ENCODE peak calls at places on chromosomes 6 and 20, in five cellular contexts. Z is H1, J is mesenchymal stem cell, M is H9, C is neuronal stem cell. U is an unnamed sample.

GRCh38 chr20:37263686-37264085 is 2.1 kb upstream of the GHRH start:
- DNase-seq in M (no peak), Z (no peak), C (no peak), J (no peak), U (peak)

GRCh38 chr6:7468382-7469081 is 72.9 kb upstream of the DSP start:
- DNase-seq in Z (no peak), C (no peak), J (peak), M (no peak), U (peak)

GRCh38 chr20:32965115-32965514 is 39.1 kb downstream of the SUN5 start:
- DNase-seq in C (no peak), M (no peak), J (no peak), Z (no peak), U (no peak)

GRCh38 chr6:53614676-53615075 is 50.9 kb downstream of the KLHL31 start:
- DNase-seq in Z (no peak), C (no peak), M (no peak), J (no peak), U (no peak)

GRCh38 chr20:33415948-33416347 is 14.6 kb upstream of the CDK5RAP1 start:
- DNase-seq in M (peak), C (peak), Z (peak), J (peak), U (no peak)

GRCh38 chr6:119720160-119720559 is 370.6 kb upstream of the MAN1A1 start:
- DNase-seq in C (no peak), M (no peak), J (peak), Z (no peak), U (no peak)

GRCh38 chr6:52573295-52573694 is 3.6 kb downstream of the TRAM2 start:
- DNase-seq in J (peak), C (peak), Z (no peak), M (no peak), U (no peak)

GRCh38 chr6:46491201-46491788 is at the start of gene RCAN2:
- DNase-seq in J (peak), M (peak), C (peak), Z (peak), U (peak)

GRCh38 chr6:88599561-88599960 is 363.9 kb downstream of the RNGTT start:
- DNase-seq in J (no peak), M (peak), Z (no peak), C (no peak), U (peak)

GRCh38 chr6:104788400-104788799 is 71.3 kb downstream of the HACE1 start:
- DNase-seq in C (no peak), M (no peak), Z (no peak), J (peak), U (peak)

GRCh38 chr20:18164356-18164755 is 26.7 kb downstream of the KAT14 start:
- DNase-seq in C (no peak), J (no peak), Z (no peak), M (no peak), U (peak)

GRCh38 chr20:40551125-40551530 is 137.9 kb downstream of the MAFB start:
- DNase-seq in Z (no peak), C (no peak), J (no peak), M (no peak), U (no peak)

GRCh38 chr20:9220874-9221547 is 152.1 kb downstream of the PLCB4 start:
- DNase-seq in J (peak), Z (no peak), C (no peak), M (no peak), U (no peak)

GRCh38 chr6:167827062-167827587 is 414 bp downstream of the AFDN start:
- DNase-seq in C (no peak), Z (peak), J (no peak), M (peak), U (peak)

GRCh38 chr6:87088076-87088475 is 6.8 kb downstream of the CGA start:
- DNase-seq in J (no peak), C (no peak), Z (no peak), M (no peak), U (no peak)

GRCh38 chr6:109389650-109390274 is 7.5 kb upstream of the CD164 start:
- DNase-seq in C (no peak), J (no peak), M (no peak), Z (no peak), U (no peak)

GRCh38 chr20:58053391-58054055 is 174.9 kb downstream of the ANKRD60 start:
- DNase-seq in C (no peak), Z (peak), J (no peak), M (no peak), U (no peak)

GRCh38 chr20:10558635-10559187 is 115.1 kb downstream of the JAG1 start:
- DNase-seq in Z (no peak), C (no peak), M (no peak), J (peak), U (no peak)

GRCh38 chr6:21022343-21023107 is 488.3 kb downstream of the CDKAL1 start:
- DNase-seq in M (peak), C (peak), J (peak), Z (no peak), U (peak)

GRCh38 chr6:164290101-164290500 is 875.6 kb downstream of the QKI start:
- DNase-seq in C (no peak), M (no peak), Z (no peak), J (no peak), U (no peak)

GRCh38 chr20:51767867-51768758 is at the start of gene ATP9A:
- DNase-seq in J (peak), C (no peak), M (no peak), Z (peak), U (peak)

GRCh38 chr6:74928203-74928602 is 277.6 kb downstream of the COL12A1 start:
- DNase-seq in Z (no peak), J (no peak), M (no peak), C (no peak), U (no peak)

GRCh38 chr6:74932214-74932923 is 273.5 kb downstream of the COL12A1 start:
- DNase-seq in J (peak), Z (no peak), C (no peak), M (no peak), U (peak)

GRCh38 chr6:74927299-74927698 is 278.6 kb downstream of the COL12A1 start:
- DNase-seq in C (no peak), J (no peak), M (no peak), Z (no peak), U (no peak)

GRCh38 chr6:74936886-74937285 is 269.0 kb downstream of the COL12A1 start:
- DNase-seq in Z (no peak), C (no peak), J (no peak), M (no peak), U (peak)

GRCh38 chr6:74931567-74931966 is 274.3 kb downstream of the COL12A1 start:
- DNase-seq in Z (no peak), C (no peak), M (no peak), J (peak), U (peak)
- H3K14ac ChIP-seq in Z (no peak), C (no peak), M (no peak), J (no peak), U (no peak)

GRCh38 chr6:148464319-148465010 is 121.8 kb downstream of the SASH1 start:
- DNase-seq in M (peak), Z (peak), C (peak), J (peak), U (peak)

GRCh38 chr6:148463671-148464070 is 121.0 kb downstream of the SASH1 start:
- DNase-seq in C (no peak), M (peak), J (peak), Z (no peak), U (no peak)

GRCh38 chr6:148462203-148462602 is 119.6 kb downstream of the SASH1 start:
- DNase-seq in Z (no peak), M (no peak), J (peak), C (no peak), U (no peak)

GRCh38 chr6:148459228-148459627 is 116.6 kb downstream of the SASH1 start:
- DNase-seq in J (no peak), C (no peak), M (no peak), Z (peak), U (no peak)

DNA sequence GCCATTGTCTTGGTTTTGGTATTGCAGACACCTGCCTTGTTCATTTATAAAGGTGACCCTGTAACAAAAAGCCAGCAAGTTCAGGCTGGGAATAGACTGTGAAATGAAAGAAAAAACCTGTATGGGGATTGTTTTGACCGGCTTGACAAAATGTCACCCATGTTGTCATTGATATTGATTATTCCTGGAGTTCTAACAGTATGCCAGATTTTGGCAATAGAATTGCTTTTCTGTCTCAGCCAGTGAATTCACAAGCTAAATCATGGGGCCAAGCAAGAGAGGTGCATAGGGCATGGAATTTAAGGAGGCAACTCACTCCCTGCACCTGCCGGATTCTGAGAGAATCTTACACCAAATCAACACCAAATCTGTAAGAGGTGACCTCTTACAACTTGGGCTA is 118.6 kb downstream of the SASH1 start:
- DNase-seq in C (no peak), M (no peak), Z (no peak), J (no peak), U (no peak)
- H4K8ac ChIP-seq in C (no peak), M (no peak), Z (no peak), J (peak), U (no peak)

GRCh38 chr6:51099201-51099600 is 280.5 kb downstream of the TFAP2B start:
- DNase-seq in C (no peak), J (no peak), M (no peak), Z (no peak), U (no peak)
- H2BK12ac ChIP-seq in C (no peak), J (no peak), M (no peak), Z (no peak), U (no peak)

GRCh38 chr6:121506761-121507754 is 71.6 kb downstream of the GJA1 start:
- DNase-seq in C (no peak), M (no peak), J (peak), Z (no peak), U (no peak)
- H3K14ac ChIP-seq in C (no peak), M (no peak), J (no peak), Z (no peak), U (no peak)

U was measured in trophoblast cell.